ENCODE peak calls at places on chromosome 21, in four cellular contexts. U, T, W and C are unnamed samples.

GRCh38 chr21:33434770-33435360 is 31.7 kb downstream of the IFNGR2 start:
- DNase-seq in U (no peak), T (no peak), W (no peak), C (no peak)

GRCh38 chr21:29938968-29939858 is 583 bp downstream of the GRIK1 start:
- DNase-seq in U (no peak), T (no peak), W (peak; percentile 61), C (peak; percentile 38)

GRCh38 chr21:45618287-45618686 is 25.2 kb upstream of the PCBP3 start:
- DNase-seq in U (peak; percentile 58), T (no peak), W (no peak), C (no peak)

GRCh38 chr21:46122241-46122671 is 24.3 kb downstream of the COL6A2 start:
- DNase-seq in U (peak; percentile 50), T (no peak), W (no peak), C (no peak)

GRCh38 chr21:35257413-35257812 is 208.3 kb upstream of the RUNX1 start:
- DNase-seq in U (no peak), T (peak; percentile 51), W (no peak), C (no peak)

GRCh38 chr21:18060402-18060801 is 184.2 kb upstream of the CHODL start:
- DNase-seq in U (no peak), T (no peak), W (no peak), C (no peak)

GRCh38 chr21:22345624-22346023 is 1347.4 kb downstream of the NCAM2 start:
- DNase-seq in U (no peak), T (no peak), W (no peak), C (no peak)

GRCh38 chr21:40736145-40736544 is 110.8 kb downstream of the DSCAM start:
- DNase-seq in U (no peak), T (no peak), W (no peak), C (no peak)

GRCh38 chr21:26212220-26212619 is 41.6 kb upstream of the APP start:
- DNase-seq in U (no peak), T (no peak), W (no peak), C (no peak)

GRCh38 chr21:37582613-37583012 is 216.0 kb downstream of the DYRK1A start:
- DNase-seq in U (no peak), T (no peak), W (no peak), C (peak; percentile 23)

GRCh38 chr21:29209696-29210095 is 79.3 kb downstream of the MAP3K7CL start:
- DNase-seq in U (no peak), T (no peak), W (no peak), C (no peak)

GRCh38 chr21:43207043-43207315 is 38.2 kb downstream of the CRYAA start:
- DNase-seq in U (no peak), T (no peak), W (no peak), C (no peak)

GRCh38 chr21:28642891-28643290 is 349.8 kb downstream of the LTN1 start:
- DNase-seq in U (no peak), T (no peak), W (no peak), C (no peak)

GRCh38 chr21:44301961-44302406 is 2.1 kb downstream of the PFKL start:
- DNase-seq in U (no peak), T (peak; percentile 52), W (no peak), C (no peak)
- TF ChIP-seq CTCF in U (no peak), T (peak; percentile 7), W (no peak), C (peak; percentile 16)

DNA sequence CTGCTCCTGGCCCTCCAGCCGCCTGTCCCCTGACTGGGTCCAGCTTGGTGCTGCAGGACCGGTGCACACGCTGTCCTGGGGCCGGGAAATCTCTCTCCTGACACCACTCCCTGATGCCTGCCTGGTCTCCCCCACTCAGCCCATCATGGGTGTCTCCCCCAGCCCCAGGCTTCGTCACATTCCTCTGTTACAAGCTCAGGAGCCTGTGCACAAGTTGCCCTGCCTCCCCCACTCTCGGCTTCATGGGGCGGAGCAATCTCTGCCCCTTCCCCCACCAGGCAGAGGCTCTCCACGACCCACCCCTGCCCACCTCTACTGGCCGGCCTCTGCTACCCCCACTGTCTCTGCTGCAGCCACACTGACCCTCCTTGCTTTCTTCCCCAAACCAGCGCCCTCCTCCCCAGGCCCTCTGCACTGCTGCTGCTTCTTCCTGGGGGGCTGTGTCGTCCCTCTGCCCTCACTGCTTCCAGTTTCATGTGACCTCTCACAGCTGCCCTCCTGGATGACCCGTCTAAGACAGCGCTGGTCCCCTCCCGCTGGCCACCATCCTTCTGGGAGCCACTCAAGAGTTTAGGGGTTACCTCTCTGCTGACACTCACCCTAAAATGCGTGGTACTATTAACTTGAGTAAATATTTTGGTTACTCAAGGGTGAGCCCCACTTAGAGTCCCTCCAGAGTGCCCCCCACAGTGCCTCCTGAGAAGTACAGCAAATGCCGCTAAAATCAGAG is 5.7 kb upstream of the RIPK4 start:
- DNase-seq in U (peak; percentile 6), T (no peak), W (peak; percentile 48), C (no peak)
- TF ChIP-seq CTCF in U (no peak), T (no peak), W (no peak), C (no peak)

DNA sequence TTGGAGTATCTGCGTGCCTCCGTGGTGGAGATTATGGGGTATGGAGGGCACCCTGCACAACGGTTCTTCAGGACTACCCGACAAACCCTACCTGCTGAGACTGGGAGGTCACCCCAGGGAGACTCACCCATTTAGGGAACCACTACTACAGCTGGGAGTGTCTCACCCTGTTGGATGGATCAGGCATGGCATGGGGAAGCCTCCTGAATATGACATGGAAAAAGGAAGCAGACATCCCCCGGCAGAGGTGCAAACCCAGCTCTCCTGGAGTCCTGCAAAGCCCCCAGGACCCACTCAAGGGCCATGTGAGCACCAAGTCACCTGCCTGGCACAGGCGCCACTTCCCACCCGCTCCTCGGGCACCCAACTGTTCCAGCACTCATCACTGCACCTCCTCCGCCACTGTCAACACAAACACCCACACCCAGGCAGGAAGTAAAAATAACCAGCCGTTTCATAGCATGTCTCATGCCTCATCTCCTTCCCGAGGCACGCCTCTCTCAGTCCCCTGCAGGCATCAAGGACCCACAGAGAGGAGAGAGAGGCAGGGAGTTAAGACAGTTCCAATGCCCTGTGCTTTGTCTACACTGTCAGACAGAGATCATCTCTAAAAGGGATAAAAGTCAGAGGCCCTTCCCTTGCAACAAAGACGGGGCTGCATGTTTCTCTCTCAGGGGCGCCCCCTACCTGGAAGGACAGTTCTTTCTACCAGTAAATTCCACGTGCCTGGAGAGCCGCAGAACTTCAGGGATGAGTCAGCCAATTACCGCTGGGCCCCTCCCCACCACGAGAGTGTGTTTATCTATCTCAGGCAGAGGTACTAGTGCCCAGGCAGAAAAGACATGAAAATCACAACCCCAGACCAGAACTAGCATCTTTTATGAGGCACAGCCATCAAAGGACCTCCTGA is 150.1 kb upstream of the SOD1 start:
- DNase-seq in U (no peak), T (peak; percentile 47), W (peak; percentile 15), C (peak; percentile 23)
- TF ChIP-seq CTCF in U (no peak), T (no peak), W (no peak), C (no peak)

GRCh38 chr21:24509131-24509530 is 1098.2 kb downstream of the MRPL39 start:
- DNase-seq in U (no peak), T (no peak), W (no peak), C (no peak)

GRCh38 chr21:24514081-24514733 is 1093.1 kb downstream of the MRPL39 start:
- DNase-seq in U (no peak), T (no peak), W (no peak), C (no peak)
- TF ChIP-seq CTCF in U (peak; percentile 54), T (no peak), W (peak; percentile 37), C (no peak)

DNA sequence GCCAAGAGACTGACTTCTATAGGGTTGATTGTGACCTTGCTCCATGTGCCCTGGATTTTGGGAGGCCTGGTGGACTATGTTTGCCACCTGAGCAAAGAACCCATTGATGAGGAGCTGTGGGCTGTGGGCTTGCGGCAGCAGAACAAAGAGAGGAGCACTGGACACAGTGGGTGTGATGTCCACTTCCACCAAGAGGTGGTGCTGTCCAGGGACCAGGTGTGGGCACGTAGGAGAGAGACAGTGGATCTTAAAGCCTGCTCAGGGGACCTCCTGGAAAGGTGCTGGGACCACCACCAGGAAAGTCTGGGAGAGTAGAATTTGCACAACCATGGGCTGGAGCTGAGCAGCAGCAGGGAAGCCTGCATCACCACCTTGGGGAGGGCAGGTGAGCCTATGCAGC is 106.7 kb upstream of the ETS2 start:
- DNase-seq in U (no peak), T (no peak), W (peak; percentile 8), C (peak; percentile 43)
- TF ChIP-seq CTCF in U (no peak), T (peak; percentile 21), W (no peak), C (peak; percentile 58)